ENCODE peak calls at places on chromosomes 1 and 21, in four cellular contexts. K is stimulated activated CD4-positive, alpha-beta T cell treated with anti-CD3 and anti-CD28 coated beads, Interleukin-12 subunit alpha, Interleukin-12 subunit beta, amount 100 ng/mL, for 4 hours; D is iris pigment epithelial cell; J is bronchial epithelial cell. N is an unnamed sample.

GRCh38 chr21:41877901-41878830 is 978 bp downstream of the PRDM15 start:
- DNase-seq in J (peak; percentile 23), K (peak; percentile 39), D (peak; percentile 87), N (peak; percentile 79)

GRCh38 chr21:36783612-36784383 is 84.9 kb downstream of the SIM2 start:
- DNase-seq in D (peak; percentile 96), J (peak; percentile 89), K (no peak), N (peak; percentile 71)

GRCh38 chr1:89670168-89670567 is 37.2 kb downstream of the LRRC8C start:
- DNase-seq in J (no peak), D (peak; percentile 78), K (no peak), N (peak; percentile 12)

GRCh38 chr1:42845866-42846256 is 552 bp upstream of the ZNF691 start:
- DNase-seq in K (no peak), D (no peak), J (no peak), N (no peak)

GRCh38 chr1:209674957-209675566 is at the start of gene G0S2:
- DNase-seq in D (peak; percentile 33), J (no peak), K (peak; percentile 43), N (peak; percentile 38)

GRCh38 chr1:10755977-10756521 is 40.4 kb downstream of the CASZ1 start:
- DNase-seq in D (peak; percentile 15), K (peak; percentile 38), J (peak; percentile 39), N (peak; percentile 8)

GRCh38 chr1:30286241-30286983 is 437.0 kb downstream of the MATN1 start:
- DNase-seq in J (no peak), K (no peak), D (no peak), N (no peak)

GRCh38 chr1:44664730-44665370 is 9.4 kb downstream of the TMEM53 start:
- DNase-seq in D (no peak), K (peak; percentile 37), J (no peak), N (no peak)

GRCh38 chr1:15094719-15095491 is 58.6 kb upstream of the TMEM51 start:
- DNase-seq in D (no peak), J (no peak), K (no peak), N (no peak)

GRCh38 chr1:160078392-160079195 is 2.7 kb upstream of the KCNJ9 start:
- DNase-seq in K (peak; percentile 32), D (peak; percentile 24), J (peak; percentile 32), N (peak; percentile 23)

GRCh38 chr1:240619901-240620621 is 8.1 kb upstream of the GREM2 start:
- DNase-seq in D (no peak), J (no peak), K (no peak), N (no peak)

GRCh38 chr1:190193508-190193907 is 284.2 kb downstream of the BRINP3 start:
- DNase-seq in K (no peak), J (no peak), D (no peak), N (no peak)

GRCh38 chr1:6523566-6523965 is 30.7 kb downstream of the NOL9 start:
- DNase-seq in D (peak; percentile 47), J (peak; percentile 54), K (no peak), N (peak; percentile 53)

GRCh38 chr1:245873883-245874671 is 633.0 kb downstream of the SMYD3 start:
- DNase-seq in D (peak; percentile 78), K (no peak), J (no peak), N (peak; percentile 32)

GRCh38 chr1:85296980-85297379 is 20.5 kb upstream of the BCL10 start:
- DNase-seq in J (peak; percentile 80), K (no peak), D (peak; percentile 58), N (no peak)

GRCh38 chr1:55064071-55064581 is 24.8 kb downstream of the PCSK9 start:
- DNase-seq in D (peak; percentile 23), K (no peak), J (peak; percentile 17), N (no peak)

GRCh38 chr1:246784621-246785535 is 60.7 kb downstream of the SCCPDH start:
- DNase-seq in J (no peak), D (peak; percentile 78), K (no peak), N (peak; percentile 88)

GRCh38 chr1:69985901-69986439 is 219.4 kb downstream of the LRRC40 start:
- DNase-seq in J (no peak), K (no peak), D (peak; percentile 35), N (no peak)

GRCh38 chr1:1033731-1034437 is 14.0 kb downstream of the AGRN start:
- DNase-seq in D (no peak), J (no peak), K (peak; percentile 26), N (no peak)

N was measured in fibroblast of mammary gland.